ENCODE peak calls at places on chromosomes 6 and 20, in eight cellular contexts. One of them, this sample, is unnamed.

GRCh38 chr6:147651249-147652063 is 143.0 kb downstream of the SAMD5 start:
- DNase-seq in stimulated activated CD8-positive, alpha-beta memory T cell treated with anti-CD3 and anti-CD28 coated beads, Interleukin-7, amount 100 ng/mL, for 1 hour: no peak
- DNase-seq in left cardiac atrium: peak
- DNase-seq in NCI-H510A treated with DMSO at 0.1 percent for 48 hours: no peak
- DNase-seq in AML-193: peak
- DNase-seq in A549: peak
- DNase-seq in CD8-positive, alpha-beta T cell: no peak
- DNase-seq in fibroblast of pulmonary artery: peak
- DNase-seq in this sample: peak

GRCh38 chr6:4922488-4923037 is 81.3 kb downstream of the RPP40 start:
- DNase-seq in A549: no peak
- DNase-seq in AML-193: no peak
- DNase-seq in NCI-H510A treated with DMSO at 0.1 percent for 48 hours: no peak
- DNase-seq in left cardiac atrium: no peak
- DNase-seq in fibroblast of pulmonary artery: no peak
- DNase-seq in CD8-positive, alpha-beta T cell: no peak
- DNase-seq in stimulated activated CD8-positive, alpha-beta memory T cell treated with anti-CD3 and anti-CD28 coated beads, Interleukin-7, amount 100 ng/mL, for 1 hour: no peak
- DNase-seq in this sample: no peak

GRCh38 chr20:6162239-6162638 is 39.4 kb upstream of the FERMT1 start:
- DNase-seq in fibroblast of pulmonary artery: peak
- DNase-seq in CD8-positive, alpha-beta T cell: no peak
- DNase-seq in left cardiac atrium: peak
- DNase-seq in stimulated activated CD8-positive, alpha-beta memory T cell treated with anti-CD3 and anti-CD28 coated beads, Interleukin-7, amount 100 ng/mL, for 1 hour: no peak
- DNase-seq in AML-193: no peak
- DNase-seq in NCI-H510A treated with DMSO at 0.1 percent for 48 hours: no peak
- DNase-seq in A549: no peak
- DNase-seq in this sample: no peak

GRCh38 chr6:166252601-166253000 is 55.6 kb downstream of the PRR18 start:
- DNase-seq in stimulated activated CD8-positive, alpha-beta memory T cell treated with anti-CD3 and anti-CD28 coated beads, Interleukin-7, amount 100 ng/mL, for 1 hour: no peak
- DNase-seq in left cardiac atrium: no peak
- DNase-seq in A549: no peak
- DNase-seq in AML-193: no peak
- DNase-seq in NCI-H510A treated with DMSO at 0.1 percent for 48 hours: no peak
- DNase-seq in fibroblast of pulmonary artery: no peak
- DNase-seq in CD8-positive, alpha-beta T cell: no peak
- DNase-seq in this sample: no peak

GRCh38 chr20:8152183-8152582 is 20.1 kb downstream of the PLCB1 start:
- DNase-seq in fibroblast of pulmonary artery: peak
- DNase-seq in A549: no peak
- DNase-seq in NCI-H510A treated with DMSO at 0.1 percent for 48 hours: no peak
- DNase-seq in left cardiac atrium: no peak
- DNase-seq in AML-193: no peak
- DNase-seq in CD8-positive, alpha-beta T cell: no peak
- DNase-seq in stimulated activated CD8-positive, alpha-beta memory T cell treated with anti-CD3 and anti-CD28 coated beads, Interleukin-7, amount 100 ng/mL, for 1 hour: no peak
- DNase-seq in this sample: no peak

GRCh38 chr20:45299786-45300185 is 6.9 kb upstream of the RBPJL start:
- DNase-seq in AML-193: no peak
- DNase-seq in A549: no peak
- DNase-seq in left cardiac atrium: no peak
- DNase-seq in stimulated activated CD8-positive, alpha-beta memory T cell treated with anti-CD3 and anti-CD28 coated beads, Interleukin-7, amount 100 ng/mL, for 1 hour: no peak
- DNase-seq in NCI-H510A treated with DMSO at 0.1 percent for 48 hours: no peak
- DNase-seq in CD8-positive, alpha-beta T cell: no peak
- DNase-seq in fibroblast of pulmonary artery: no peak
- DNase-seq in this sample: no peak

GRCh38 chr6:167945937-167946485 is 51.5 kb upstream of the KIF25 start:
- DNase-seq in CD8-positive, alpha-beta T cell: no peak
- DNase-seq in AML-193: no peak
- DNase-seq in A549: peak
- DNase-seq in fibroblast of pulmonary artery: no peak
- DNase-seq in NCI-H510A treated with DMSO at 0.1 percent for 48 hours: no peak
- DNase-seq in stimulated activated CD8-positive, alpha-beta memory T cell treated with anti-CD3 and anti-CD28 coated beads, Interleukin-7, amount 100 ng/mL, for 1 hour: no peak
- DNase-seq in left cardiac atrium: no peak
- DNase-seq in this sample: no peak

GRCh38 chr6:33199687-33200233 is 705 bp downstream of the RXRB start:
- DNase-seq in A549: peak
- DNase-seq in stimulated activated CD8-positive, alpha-beta memory T cell treated with anti-CD3 and anti-CD28 coated beads, Interleukin-7, amount 100 ng/mL, for 1 hour: no peak
- DNase-seq in left cardiac atrium: peak
- DNase-seq in CD8-positive, alpha-beta T cell: peak
- DNase-seq in fibroblast of pulmonary artery: peak
- DNase-seq in NCI-H510A treated with DMSO at 0.1 percent for 48 hours: peak
- DNase-seq in AML-193: no peak
- DNase-seq in this sample: no peak

GRCh38 chr6:74369556-74369993 is 673.6 kb downstream of the CD109 start:
- DNase-seq in fibroblast of pulmonary artery: peak
- DNase-seq in stimulated activated CD8-positive, alpha-beta memory T cell treated with anti-CD3 and anti-CD28 coated beads, Interleukin-7, amount 100 ng/mL, for 1 hour: no peak
- DNase-seq in A549: no peak
- DNase-seq in left cardiac atrium: no peak
- DNase-seq in NCI-H510A treated with DMSO at 0.1 percent for 48 hours: no peak
- DNase-seq in CD8-positive, alpha-beta T cell: no peak
- DNase-seq in AML-193: no peak
- DNase-seq in this sample: no peak

GRCh38 chr20:62977613-62978558 is 25.4 kb downstream of the SLC17A9 start:
- DNase-seq in AML-193: no peak
- DNase-seq in CD8-positive, alpha-beta T cell: peak
- DNase-seq in A549: peak
- DNase-seq in NCI-H510A treated with DMSO at 0.1 percent for 48 hours: no peak
- DNase-seq in left cardiac atrium: no peak
- DNase-seq in stimulated activated CD8-positive, alpha-beta memory T cell treated with anti-CD3 and anti-CD28 coated beads, Interleukin-7, amount 100 ng/mL, for 1 hour: peak
- DNase-seq in fibroblast of pulmonary artery: no peak
- DNase-seq in this sample: no peak

GRCh38 chr20:45592574-45593189 is 13.6 kb upstream of the WFDC8 start:
- DNase-seq in NCI-H510A treated with DMSO at 0.1 percent for 48 hours: peak
- DNase-seq in AML-193: peak
- DNase-seq in left cardiac atrium: no peak
- DNase-seq in A549: peak
- DNase-seq in CD8-positive, alpha-beta T cell: no peak
- DNase-seq in stimulated activated CD8-positive, alpha-beta memory T cell treated with anti-CD3 and anti-CD28 coated beads, Interleukin-7, amount 100 ng/mL, for 1 hour: no peak
- DNase-seq in fibroblast of pulmonary artery: peak
- DNase-seq in this sample: peak

GRCh38 chr20:45101333-45101850 is 465 bp upstream of the KCNS1 start:
- DNase-seq in AML-193: no peak
- DNase-seq in CD8-positive, alpha-beta T cell: peak
- DNase-seq in NCI-H510A treated with DMSO at 0.1 percent for 48 hours: no peak
- DNase-seq in A549: no peak
- DNase-seq in stimulated activated CD8-positive, alpha-beta memory T cell treated with anti-CD3 and anti-CD28 coated beads, Interleukin-7, amount 100 ng/mL, for 1 hour: no peak
- DNase-seq in fibroblast of pulmonary artery: no peak
- DNase-seq in left cardiac atrium: no peak
- DNase-seq in this sample: no peak

GRCh38 chr6:74735304-74735703 is 470.5 kb downstream of the COL12A1 start:
- DNase-seq in CD8-positive, alpha-beta T cell: no peak
- DNase-seq in NCI-H510A treated with DMSO at 0.1 percent for 48 hours: no peak
- DNase-seq in fibroblast of pulmonary artery: peak
- DNase-seq in left cardiac atrium: no peak
- DNase-seq in A549: no peak
- DNase-seq in stimulated activated CD8-positive, alpha-beta memory T cell treated with anti-CD3 and anti-CD28 coated beads, Interleukin-7, amount 100 ng/mL, for 1 hour: no peak
- DNase-seq in AML-193: no peak
- DNase-seq in this sample: no peak

GRCh38 chr6:44263357-44264100 is 1.8 kb downstream of the NFKBIE start:
- DNase-seq in left cardiac atrium: peak
- DNase-seq in A549: peak
- DNase-seq in NCI-H510A treated with DMSO at 0.1 percent for 48 hours: no peak
- DNase-seq in fibroblast of pulmonary artery: peak
- DNase-seq in CD8-positive, alpha-beta T cell: no peak
- DNase-seq in stimulated activated CD8-positive, alpha-beta memory T cell treated with anti-CD3 and anti-CD28 coated beads, Interleukin-7, amount 100 ng/mL, for 1 hour: no peak
- DNase-seq in AML-193: no peak
- DNase-seq in this sample: no peak

GRCh38 chr6:161269310-161269709 is 4.6 kb downstream of the AGPAT4 start:
- DNase-seq in NCI-H510A treated with DMSO at 0.1 percent for 48 hours: no peak
- DNase-seq in stimulated activated CD8-positive, alpha-beta memory T cell treated with anti-CD3 and anti-CD28 coated beads, Interleukin-7, amount 100 ng/mL, for 1 hour: no peak
- DNase-seq in CD8-positive, alpha-beta T cell: no peak
- DNase-seq in A549: no peak
- DNase-seq in AML-193: no peak
- DNase-seq in left cardiac atrium: no peak
- DNase-seq in fibroblast of pulmonary artery: no peak
- DNase-seq in this sample: no peak

GRCh38 chr6:124530926-124531325 is 431.3 kb upstream of the RNF217 start:
- DNase-seq in left cardiac atrium: no peak
- DNase-seq in fibroblast of pulmonary artery: no peak
- DNase-seq in A549: no peak
- DNase-seq in AML-193: no peak
- DNase-seq in stimulated activated CD8-positive, alpha-beta memory T cell treated with anti-CD3 and anti-CD28 coated beads, Interleukin-7, amount 100 ng/mL, for 1 hour: no peak
- DNase-seq in NCI-H510A treated with DMSO at 0.1 percent for 48 hours: no peak
- DNase-seq in CD8-positive, alpha-beta T cell: no peak
- DNase-seq in this sample: no peak

GRCh38 chr6:134446901-134447300 is 129.0 kb upstream of the SGK1 start:
- DNase-seq in AML-193: no peak
- DNase-seq in NCI-H510A treated with DMSO at 0.1 percent for 48 hours: no peak
- DNase-seq in fibroblast of pulmonary artery: peak
- DNase-seq in stimulated activated CD8-positive, alpha-beta memory T cell treated with anti-CD3 and anti-CD28 coated beads, Interleukin-7, amount 100 ng/mL, for 1 hour: no peak
- DNase-seq in CD8-positive, alpha-beta T cell: no peak
- DNase-seq in A549: no peak
- DNase-seq in left cardiac atrium: no peak
- DNase-seq in this sample: no peak

GRCh38 chr6:16157909-16158308 is 29.0 kb downstream of the MYLIP start:
- DNase-seq in fibroblast of pulmonary artery: no peak
- DNase-seq in left cardiac atrium: peak
- DNase-seq in stimulated activated CD8-positive, alpha-beta memory T cell treated with anti-CD3 and anti-CD28 coated beads, Interleukin-7, amount 100 ng/mL, for 1 hour: no peak
- DNase-seq in A549: no peak
- DNase-seq in NCI-H510A treated with DMSO at 0.1 percent for 48 hours: peak
- DNase-seq in AML-193: no peak
- DNase-seq in CD8-positive, alpha-beta T cell: no peak
- DNase-seq in this sample: no peak

GRCh38 chr6:23414204-23414501 is 711.9 kb upstream of the NRSN1 start:
- DNase-seq in CD8-positive, alpha-beta T cell: no peak
- DNase-seq in stimulated activated CD8-positive, alpha-beta memory T cell treated with anti-CD3 and anti-CD28 coated beads, Interleukin-7, amount 100 ng/mL, for 1 hour: no peak
- DNase-seq in NCI-H510A treated with DMSO at 0.1 percent for 48 hours: no peak
- DNase-seq in left cardiac atrium: no peak
- DNase-seq in AML-193: no peak
- DNase-seq in A549: no peak
- DNase-seq in fibroblast of pulmonary artery: peak
- DNase-seq in this sample: peak

GRCh38 chr6:71289039-71289801 is 609 bp downstream of the OGFRL1 start:
- DNase-seq in NCI-H510A treated with DMSO at 0.1 percent for 48 hours: peak
- DNase-seq in left cardiac atrium: peak
- DNase-seq in fibroblast of pulmonary artery: no peak
- DNase-seq in A549: peak
- DNase-seq in stimulated activated CD8-positive, alpha-beta memory T cell treated with anti-CD3 and anti-CD28 coated beads, Interleukin-7, amount 100 ng/mL, for 1 hour: no peak
- DNase-seq in AML-193: no peak
- DNase-seq in CD8-positive, alpha-beta T cell: peak
- DNase-seq in this sample: no peak

GRCh38 chr6:32816746-32817204 is at the start of gene HLA-DOB:
- DNase-seq in left cardiac atrium: no peak
- DNase-seq in stimulated activated CD8-positive, alpha-beta memory T cell treated with anti-CD3 and anti-CD28 coated beads, Interleukin-7, amount 100 ng/mL, for 1 hour: no peak
- DNase-seq in AML-193: peak
- DNase-seq in NCI-H510A treated with DMSO at 0.1 percent for 48 hours: no peak
- DNase-seq in A549: peak
- DNase-seq in fibroblast of pulmonary artery: peak
- DNase-seq in CD8-positive, alpha-beta T cell: no peak
- DNase-seq in this sample: peak

GRCh38 chr6:25053875-25054371 is 118.2 kb upstream of the RIPOR2 start:
- DNase-seq in AML-193: no peak
- DNase-seq in A549: no peak
- DNase-seq in left cardiac atrium: no peak
- DNase-seq in NCI-H510A treated with DMSO at 0.1 percent for 48 hours: no peak
- DNase-seq in stimulated activated CD8-positive, alpha-beta memory T cell treated with anti-CD3 and anti-CD28 coated beads, Interleukin-7, amount 100 ng/mL, for 1 hour: no peak
- DNase-seq in fibroblast of pulmonary artery: peak
- DNase-seq in CD8-positive, alpha-beta T cell: no peak
- DNase-seq in this sample: no peak

GRCh38 chr6:89944826-89945407 is 50.6 kb downstream of the GJA10 start:
- DNase-seq in stimulated activated CD8-positive, alpha-beta memory T cell treated with anti-CD3 and anti-CD28 coated beads, Interleukin-7, amount 100 ng/mL, for 1 hour: no peak
- DNase-seq in fibroblast of pulmonary artery: peak
- DNase-seq in left cardiac atrium: no peak
- DNase-seq in AML-193: peak
- DNase-seq in CD8-positive, alpha-beta T cell: no peak
- DNase-seq in NCI-H510A treated with DMSO at 0.1 percent for 48 hours: no peak
- DNase-seq in A549: peak
- DNase-seq in this sample: no peak

GRCh38 chr6:25315194-25315593 is 36.0 kb downstream of the CARMIL1 start:
- DNase-seq in CD8-positive, alpha-beta T cell: no peak
- DNase-seq in stimulated activated CD8-positive, alpha-beta memory T cell treated with anti-CD3 and anti-CD28 coated beads, Interleukin-7, amount 100 ng/mL, for 1 hour: no peak
- DNase-seq in NCI-H510A treated with DMSO at 0.1 percent for 48 hours: peak
- DNase-seq in fibroblast of pulmonary artery: no peak
- DNase-seq in AML-193: no peak
- DNase-seq in A549: no peak
- DNase-seq in left cardiac atrium: no peak
- DNase-seq in this sample: no peak

GRCh38 chr6:37276916-37277509 is 19.1 kb upstream of the TMEM217 start:
- DNase-seq in A549: no peak
- DNase-seq in fibroblast of pulmonary artery: no peak
- DNase-seq in CD8-positive, alpha-beta T cell: no peak
- DNase-seq in stimulated activated CD8-positive, alpha-beta memory T cell treated with anti-CD3 and anti-CD28 coated beads, Interleukin-7, amount 100 ng/mL, for 1 hour: no peak
- DNase-seq in NCI-H510A treated with DMSO at 0.1 percent for 48 hours: no peak
- DNase-seq in left cardiac atrium: no peak
- DNase-seq in AML-193: peak
- DNase-seq in this sample: no peak

GRCh38 chr20:18430172-18430826 is 36.5 kb downstream of the DZANK1 start:
- DNase-seq in A549: no peak
- DNase-seq in left cardiac atrium: no peak
- DNase-seq in NCI-H510A treated with DMSO at 0.1 percent for 48 hours: no peak
- DNase-seq in CD8-positive, alpha-beta T cell: no peak
- DNase-seq in stimulated activated CD8-positive, alpha-beta memory T cell treated with anti-CD3 and anti-CD28 coated beads, Interleukin-7, amount 100 ng/mL, for 1 hour: no peak
- DNase-seq in fibroblast of pulmonary artery: no peak
- DNase-seq in AML-193: no peak
- DNase-seq in this sample: no peak

GRCh38 chr20:1173698-1174097 is 11.1 kb downstream of the TMEM74B start:
- DNase-seq in left cardiac atrium: no peak
- DNase-seq in NCI-H510A treated with DMSO at 0.1 percent for 48 hours: no peak
- DNase-seq in A549: no peak
- DNase-seq in CD8-positive, alpha-beta T cell: no peak
- DNase-seq in stimulated activated CD8-positive, alpha-beta memory T cell treated with anti-CD3 and anti-CD28 coated beads, Interleukin-7, amount 100 ng/mL, for 1 hour: no peak
- DNase-seq in fibroblast of pulmonary artery: no peak
- DNase-seq in AML-193: no peak
- DNase-seq in this sample: no peak

GRCh38 chr20:24912397-24913075 is 36.5 kb upstream of the CST7 start:
- DNase-seq in A549: no peak
- DNase-seq in stimulated activated CD8-positive, alpha-beta memory T cell treated with anti-CD3 and anti-CD28 coated beads, Interleukin-7, amount 100 ng/mL, for 1 hour: no peak
- DNase-seq in NCI-H510A treated with DMSO at 0.1 percent for 48 hours: no peak
- DNase-seq in AML-193: no peak
- DNase-seq in CD8-positive, alpha-beta T cell: peak
- DNase-seq in left cardiac atrium: no peak
- DNase-seq in fibroblast of pulmonary artery: no peak
- DNase-seq in this sample: no peak

GRCh38 chr6:54135665-54136370 is 24.6 kb downstream of the MLIP start:
- DNase-seq in NCI-H510A treated with DMSO at 0.1 percent for 48 hours: no peak
- DNase-seq in fibroblast of pulmonary artery: peak
- DNase-seq in left cardiac atrium: no peak
- DNase-seq in stimulated activated CD8-positive, alpha-beta memory T cell treated with anti-CD3 and anti-CD28 coated beads, Interleukin-7, amount 100 ng/mL, for 1 hour: no peak
- DNase-seq in AML-193: no peak
- DNase-seq in A549: peak
- DNase-seq in CD8-positive, alpha-beta T cell: no peak
- DNase-seq in this sample: no peak

GRCh38 chr20:52179331-52180166 is 12.0 kb downstream of the ZFP64 start:
- DNase-seq in CD8-positive, alpha-beta T cell: no peak
- DNase-seq in left cardiac atrium: no peak
- DNase-seq in stimulated activated CD8-positive, alpha-beta memory T cell treated with anti-CD3 and anti-CD28 coated beads, Interleukin-7, amount 100 ng/mL, for 1 hour: no peak
- DNase-seq in NCI-H510A treated with DMSO at 0.1 percent for 48 hours: no peak
- DNase-seq in AML-193: no peak
- DNase-seq in fibroblast of pulmonary artery: no peak
- DNase-seq in A549: no peak
- DNase-seq in this sample: no peak

GRCh38 chr20:17869295-17869994 is 99.1 kb downstream of the SNX5 start:
- DNase-seq in fibroblast of pulmonary artery: no peak
- DNase-seq in NCI-H510A treated with DMSO at 0.1 percent for 48 hours: no peak
- DNase-seq in A549: no peak
- DNase-seq in stimulated activated CD8-positive, alpha-beta memory T cell treated with anti-CD3 and anti-CD28 coated beads, Interleukin-7, amount 100 ng/mL, for 1 hour: no peak
- DNase-seq in left cardiac atrium: no peak
- DNase-seq in AML-193: no peak
- DNase-seq in CD8-positive, alpha-beta T cell: no peak
- DNase-seq in this sample: no peak